ENCODE peak calls at places on chromosomes 13 and 19, in four cellular contexts. One of them, this sample, is unnamed.

GRCh38 chr13:51887441-51887840 is 25.7 kb downstream of the CCDC70 start:
- DNase-seq in brain microvascular endothelial cell: no peak
- DNase-seq in left ventricle myocardium inferior: no peak
- DNase-seq in AG10803: no peak
- DNase-seq in this sample: no peak

GRCh38 chr13:95509521-95510315 is 42.8 kb upstream of the CLDN10 start:
- DNase-seq in brain microvascular endothelial cell: peak; percentile 74
- DNase-seq in left ventricle myocardium inferior: no peak
- DNase-seq in AG10803: peak; percentile 21
- DNase-seq in this sample: no peak

GRCh38 chr13:30679483-30680330 is 55.6 kb upstream of the ALOX5AP start:
- DNase-seq in brain microvascular endothelial cell: peak; percentile 37
- DNase-seq in AG10803: peak; percentile 32
- DNase-seq in left ventricle myocardium inferior: no peak
- DNase-seq in this sample: peak; percentile 51

GRCh38 chr19:4413588-4413987 is 11.1 kb downstream of the CHAF1A start:
- DNase-seq in brain microvascular endothelial cell: no peak
- DNase-seq in left ventricle myocardium inferior: no peak
- DNase-seq in AG10803: no peak
- DNase-seq in this sample: no peak

GRCh38 chr13:79393564-79394249 is 12.3 kb downstream of the RBM26 start:
- DNase-seq in AG10803: no peak
- DNase-seq in left ventricle myocardium inferior: no peak
- DNase-seq in brain microvascular endothelial cell: peak; percentile 45
- DNase-seq in this sample: peak; percentile 81

GRCh38 chr13:102369303-102369702 is 32.5 kb downstream of the FGF14 start:
- DNase-seq in brain microvascular endothelial cell: no peak
- DNase-seq in AG10803: no peak
- DNase-seq in left ventricle myocardium inferior: no peak
- DNase-seq in this sample: no peak

GRCh38 chr19:35168261-35168660 is 13.7 kb downstream of the FXYD5 start:
- DNase-seq in brain microvascular endothelial cell: no peak
- DNase-seq in AG10803: no peak
- DNase-seq in left ventricle myocardium inferior: no peak
- DNase-seq in this sample: no peak

GRCh38 chr13:26219726-26220125 is 2.4 kb downstream of the RNF6 start:
- DNase-seq in AG10803: peak; percentile 57
- DNase-seq in left ventricle myocardium inferior: no peak
- DNase-seq in brain microvascular endothelial cell: no peak
- DNase-seq in this sample: no peak

GRCh38 chr13:30932481-30933333 is at the start of gene TEX26:
- DNase-seq in brain microvascular endothelial cell: peak; percentile 52
- DNase-seq in AG10803: no peak
- DNase-seq in left ventricle myocardium inferior: no peak
- DNase-seq in this sample: no peak

GRCh38 chr13:98940325-98940724 is 37.5 kb downstream of the DOCK9 start:
- DNase-seq in brain microvascular endothelial cell: no peak
- DNase-seq in AG10803: no peak
- DNase-seq in left ventricle myocardium inferior: no peak
- DNase-seq in this sample: no peak
- TF ChIP-seq CTCF in brain microvascular endothelial cell: no peak
- TF ChIP-seq CTCF in AG10803: no peak
- TF ChIP-seq CTCF in left ventricle myocardium inferior: no peak
- TF ChIP-seq CTCF in this sample: no peak

DNA sequence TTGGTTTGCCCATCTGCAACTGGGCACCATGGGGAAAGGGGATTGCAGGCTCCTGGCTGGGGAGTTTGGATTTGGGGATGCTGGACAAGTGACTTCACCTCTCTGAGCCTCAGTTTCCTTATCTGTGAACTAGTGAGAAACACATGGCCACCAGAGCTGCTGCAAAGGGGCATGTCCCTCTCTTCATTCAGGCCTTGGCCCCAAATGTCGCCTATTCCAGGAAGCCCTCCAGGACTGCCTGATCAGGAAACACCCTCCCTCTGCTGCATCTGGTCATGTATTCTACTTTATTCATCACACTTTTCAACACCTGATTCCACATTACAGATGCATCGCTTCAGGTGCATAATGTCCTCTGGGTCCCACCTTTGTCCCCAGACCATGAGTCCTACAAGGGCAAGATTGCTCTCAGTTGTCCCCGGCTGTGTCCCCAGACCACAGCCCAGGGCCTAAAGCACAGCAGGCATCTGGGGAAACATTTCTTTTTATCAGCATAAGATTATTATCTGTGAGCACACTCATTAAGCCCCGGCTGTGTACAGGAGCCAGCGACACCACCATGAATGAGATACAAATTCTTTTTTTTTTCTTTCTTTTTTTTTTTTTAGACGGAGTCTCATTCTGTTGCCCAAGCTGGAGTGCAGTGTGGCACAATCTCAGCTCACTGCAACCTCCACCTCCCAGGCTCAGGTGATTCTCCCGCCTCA is 37.5 kb downstream of the ARRDC2 start:
- DNase-seq in brain microvascular endothelial cell: no peak
- DNase-seq in AG10803: no peak
- DNase-seq in left ventricle myocardium inferior: no peak
- DNase-seq in this sample: no peak
- H3K4me3 ChIP-seq in brain microvascular endothelial cell: peak overlapping the region; percentile 29
- H3K4me3 ChIP-seq in AG10803: peak overlapping the region; percentile 54
- H3K4me3 ChIP-seq in left ventricle myocardium inferior: peak overlapping the region; percentile 62
- H3K4me3 ChIP-seq in this sample: no peak overlapping the region

GRCh38 chr13:92175330-92175729 is 776.9 kb downstream of the GPC5 start:
- DNase-seq in AG10803: peak; percentile 6
- DNase-seq in left ventricle myocardium inferior: no peak
- DNase-seq in brain microvascular endothelial cell: peak; percentile 78
- DNase-seq in this sample: peak; percentile 21
- TF ChIP-seq CTCF in AG10803: peak; percentile 31
- TF ChIP-seq CTCF in left ventricle myocardium inferior: peak; percentile 46
- TF ChIP-seq CTCF in brain microvascular endothelial cell: peak; percentile 74
- TF ChIP-seq CTCF in this sample: no peak

DNA sequence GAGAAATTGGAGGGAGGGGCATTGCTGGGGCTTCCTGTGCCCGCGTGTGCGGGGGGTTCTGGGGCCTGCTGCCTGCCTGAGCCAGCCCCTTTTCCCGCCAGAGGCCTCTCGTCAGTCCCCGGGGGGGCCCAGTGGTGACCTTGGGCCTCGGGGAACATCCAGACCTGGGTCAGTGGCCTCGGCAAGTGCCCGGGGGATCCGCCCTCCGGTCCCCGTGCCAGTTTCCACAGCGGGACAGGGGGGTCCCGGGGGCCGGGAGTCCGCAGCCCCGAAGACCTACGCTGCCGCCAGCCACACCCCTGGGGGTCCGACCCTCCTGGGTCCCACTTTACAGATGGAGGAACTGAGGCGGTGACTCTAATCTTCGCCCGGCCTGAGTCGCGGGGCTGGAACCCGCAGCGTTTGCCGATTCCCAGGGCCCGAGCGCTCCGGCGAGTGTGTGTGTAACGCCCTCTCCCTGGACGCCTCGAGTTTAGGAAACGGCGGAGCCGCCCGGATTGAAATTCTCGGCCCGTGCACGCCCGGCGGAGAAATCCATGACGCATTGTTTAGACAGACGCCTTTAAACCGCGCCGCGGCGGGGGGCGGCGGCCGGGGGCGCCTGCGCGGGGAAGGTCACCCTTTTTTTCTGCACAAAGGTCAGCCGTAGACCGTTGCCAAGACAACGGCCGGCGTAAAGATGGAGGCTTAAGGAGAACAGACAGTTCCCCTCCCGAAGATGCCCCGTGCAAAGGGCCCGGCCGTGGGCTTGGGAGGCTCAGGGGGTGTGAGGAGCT is 39.3 kb downstream of the EFNA2 start:
- DNase-seq in brain microvascular endothelial cell: peak; percentile 82
- DNase-seq in AG10803: peak; percentile 67
- DNase-seq in left ventricle myocardium inferior: peak; percentile 39
- DNase-seq in this sample: no peak
- H3K4me3 ChIP-seq in brain microvascular endothelial cell: peak overlapping the region; percentile 40
- H3K4me3 ChIP-seq in AG10803: peak overlapping the region; percentile 50
- H3K4me3 ChIP-seq in left ventricle myocardium inferior: peak overlapping the region; percentile 60
- H3K4me3 ChIP-seq in this sample: no peak overlapping the region

GRCh38 chr13:109782066-109782822 is 4.1 kb downstream of the IRS2 start:
- DNase-seq in left ventricle myocardium inferior: no peak
- DNase-seq in brain microvascular endothelial cell: no peak
- DNase-seq in AG10803: no peak
- DNase-seq in this sample: no peak

GRCh38 chr13:109783815-109784589 is 2.4 kb downstream of the IRS2 start:
- DNase-seq in AG10803: no peak
- DNase-seq in brain microvascular endothelial cell: no peak
- DNase-seq in left ventricle myocardium inferior: no peak
- DNase-seq in this sample: no peak

GRCh38 chr13:109782823-109783411 is 3.5 kb downstream of the IRS2 start:
- DNase-seq in AG10803: no peak
- DNase-seq in brain microvascular endothelial cell: no peak
- DNase-seq in left ventricle myocardium inferior: no peak
- DNase-seq in this sample: no peak

GRCh38 chr13:109784590-109785140 is 1.7 kb downstream of the IRS2 start:
- DNase-seq in left ventricle myocardium inferior: peak; percentile 84
- DNase-seq in brain microvascular endothelial cell: peak; percentile 42
- DNase-seq in AG10803: peak; percentile 81
- DNase-seq in this sample: no peak

DNA sequence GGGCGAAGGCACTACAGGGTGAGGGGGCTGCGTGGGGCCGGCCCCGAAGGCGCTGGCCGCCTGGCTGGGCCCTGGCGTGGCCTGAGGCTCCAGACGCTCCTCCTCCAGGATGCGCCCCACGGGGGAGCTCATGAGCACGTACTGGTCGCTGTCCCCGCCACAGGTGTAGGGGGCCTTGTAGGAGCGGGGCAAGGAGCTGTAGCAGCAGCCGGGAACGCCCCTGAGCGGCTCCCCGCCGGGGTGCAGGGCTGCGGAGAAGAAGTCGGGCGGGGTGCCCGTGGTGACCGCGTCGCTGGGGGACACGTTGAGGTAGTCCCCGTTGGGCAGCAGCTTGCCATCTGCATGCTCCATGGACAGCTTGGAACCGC is 3.0 kb downstream of the IRS2 start:
- DNase-seq in left ventricle myocardium inferior: no peak
- DNase-seq in AG10803: no peak
- DNase-seq in brain microvascular endothelial cell: no peak
- DNase-seq in this sample: no peak
- TF ChIP-seq CTCF in left ventricle myocardium inferior: no peak
- TF ChIP-seq CTCF in AG10803: no peak
- TF ChIP-seq CTCF in brain microvascular endothelial cell: no peak
- TF ChIP-seq CTCF in this sample: no peak